ENCODE peak calls at places on chromosomes 11 and 22, in four cellular contexts. Q, X, S and Z are unnamed samples.

GRCh38 chr11:26088391-26088790 is 243.5 kb upstream of the ANO3 start:
- DNase-seq in Q (no peak), X (no peak), S (no peak), Z (no peak)

GRCh38 chr11:38937709-38938108 is 2339.7 kb upstream of the RAG2 start:
- DNase-seq in Q (no peak), X (no peak), S (no peak), Z (no peak)

GRCh38 chr22:38868886-38869381 is 3.1 kb downstream of the CBX6 start:
- DNase-seq in Q (peak; percentile 68), X (no peak), S (peak; percentile 95), Z (peak; percentile 94)

GRCh38 chr11:35290876-35291275 is 128.5 kb downstream of the SLC1A2 start:
- DNase-seq in Q (no peak), X (no peak), S (no peak), Z (no peak)

GRCh38 chr11:111976614-111977140 is 39.5 kb downstream of the DIXDC1 start:
- DNase-seq in Q (no peak), X (no peak), S (no peak), Z (peak; percentile 73)

GRCh38 chr11:17687946-17688670 is 31.3 kb upstream of the MYOD1 start:
- DNase-seq in Q (no peak), X (no peak), S (no peak), Z (no peak)

GRCh38 chr22:32059426-32059825 is 16.4 kb downstream of the SLC5A1 start:
- DNase-seq in Q (no peak), X (no peak), S (no peak), Z (no peak)

GRCh38 chr22:29315286-29316195 is at the start of gene RASL10A:
- DNase-seq in Q (no peak), X (no peak), S (no peak), Z (peak; percentile 69)

GRCh38 chr11:108873305-108873704 is 208.4 kb downstream of the DDX10 start:
- DNase-seq in Q (no peak), X (no peak), S (no peak), Z (no peak)

GRCh38 chr22:37391702-37392101 is 35.6 kb downstream of the ELFN2 start:
- DNase-seq in Q (no peak), X (no peak), S (no peak), Z (no peak)

GRCh38 chr22:34111210-34111824 is 191.0 kb upstream of the LARGE1 start:
- DNase-seq in Q (peak; percentile 13), X (no peak), S (peak; percentile 17), Z (no peak)

GRCh38 chr22:49322861-49323622 is 504.6 kb downstream of the BRD1 start:
- DNase-seq in Q (no peak), X (no peak), S (no peak), Z (no peak)

GRCh38 chr11:114163830-114164401 is 104.4 kb downstream of the ZBTB16 start:
- DNase-seq in Q (no peak), X (no peak), S (no peak), Z (no peak)

GRCh38 chr11:91314521-91314920 is 910.1 kb upstream of the FAT3 start:
- DNase-seq in Q (no peak), X (no peak), S (no peak), Z (no peak)

GRCh38 chr22:42800731-42801536 is 56.1 kb downstream of the ARFGAP3 start:
- DNase-seq in Q (no peak), X (no peak), S (no peak), Z (no peak)

GRCh38 chr11:74306440-74307175 is 4.8 kb downstream of the P4HA3 start:
- DNase-seq in Q (no peak), X (no peak), S (no peak), Z (no peak)

GRCh38 chr22:28882878-28883656 is at the start of gene ZNRF3:
- DNase-seq in Q (peak; percentile 65), X (peak; percentile 48), S (peak; percentile 88), Z (peak; percentile 79)

GRCh38 chr11:103279821-103280220 is 170.6 kb downstream of the DYNC2H1 start:
- DNase-seq in Q (no peak), X (no peak), S (no peak), Z (no peak)

GRCh38 chr11:77038029-77038824 is 4.0 kb downstream of the B3GNT6 start:
- DNase-seq in Q (no peak), X (no peak), S (no peak), Z (no peak)

GRCh38 chr22:36253523-36254490 is 874 bp downstream of the APOL1 start:
- DNase-seq in Q (no peak), X (no peak), S (peak; percentile 43), Z (no peak)

GRCh38 chr22:46363611-46364321 is 28.3 kb downstream of the TRMU start:
- DNase-seq in Q (no peak), X (no peak), S (no peak), Z (no peak)

GRCh38 chr11:45007011-45007410 is 56.3 kb upstream of the TP53I11 start:
- DNase-seq in Q (no peak), X (no peak), S (no peak), Z (no peak)

GRCh38 chr11:123543796-123544195 is 110.6 kb downstream of the SCN3B start:
- DNase-seq in Q (no peak), X (no peak), S (no peak), Z (no peak)

GRCh38 chr11:28049338-28050216 is 58.4 kb downstream of the KIF18A start:
- DNase-seq in Q (peak; percentile 8), X (no peak), S (no peak), Z (no peak)

GRCh38 chr22:19718255-19719054 is 4.2 kb downstream of the SEPTIN5 start:
- DNase-seq in Q (no peak), X (no peak), S (no peak), Z (no peak)

GRCh38 chr11:112016765-112017356 is 8.3 kb upstream of the DLAT start:
- DNase-seq in Q (no peak), X (no peak), S (no peak), Z (no peak)

GRCh38 chr11:108647387-108647700 is 17.5 kb upstream of the DDX10 start:
- DNase-seq in Q (no peak), X (no peak), S (no peak), Z (no peak)

GRCh38 chr22:27754247-27754887 is 47.2 kb downstream of the MN1 start:
- DNase-seq in Q (no peak), X (no peak), S (no peak), Z (no peak)

GRCh38 chr11:74604311-74604710 is 11.9 kb downstream of the POLD3 start:
- DNase-seq in Q (no peak), X (no peak), S (no peak), Z (no peak)